ENCODE peak calls at places on chromosomes 13 and 19, in nine cellular contexts. One of them, this sample, is unnamed.

GRCh38 chr13:42860485-42860884 is 79.1 kb downstream of the FAM216B start:
- DNase-seq in body of pancreas: no peak
- DNase-seq in thyroid gland: no peak
- DNase-seq in aorta: no peak
- DNase-seq in heart left ventricle: no peak
- DNase-seq in NT2/D1: no peak
- DNase-seq in GM23338: no peak
- DNase-seq in CD8-positive, alpha-beta T cell: no peak
- DNase-seq in uterus: no peak
- DNase-seq in this sample: no peak

GRCh38 chr19:19997656-19998268 is 41.5 kb downstream of the ZNF682 start:
- DNase-seq in aorta: no peak
- DNase-seq in uterus: no peak
- DNase-seq in GM23338: peak; percentile 81
- DNase-seq in thyroid gland: peak; percentile 52
- DNase-seq in heart left ventricle: peak; percentile 19
- DNase-seq in NT2/D1: peak; percentile 40
- DNase-seq in body of pancreas: peak; percentile 57
- DNase-seq in CD8-positive, alpha-beta T cell: peak; percentile 34
- DNase-seq in this sample: no peak

GRCh38 chr13:41352935-41353801 is 42.1 kb downstream of the NAA16 start:
- DNase-seq in uterus: no peak
- DNase-seq in GM23338: peak; percentile 62
- DNase-seq in CD8-positive, alpha-beta T cell: peak; percentile 57
- DNase-seq in aorta: no peak
- DNase-seq in thyroid gland: peak; percentile 7
- DNase-seq in body of pancreas: peak; percentile 22
- DNase-seq in NT2/D1: peak; percentile 8
- DNase-seq in heart left ventricle: no peak
- DNase-seq in this sample: peak; percentile 30

GRCh38 chr13:74715718-74716117 is 581.5 kb upstream of the KLF12 start:
- DNase-seq in GM23338: no peak
- DNase-seq in body of pancreas: no peak
- DNase-seq in thyroid gland: no peak
- DNase-seq in heart left ventricle: no peak
- DNase-seq in uterus: no peak
- DNase-seq in NT2/D1: no peak
- DNase-seq in aorta: no peak
- DNase-seq in CD8-positive, alpha-beta T cell: no peak
- DNase-seq in this sample: no peak

GRCh38 chr19:36215276-36216171 is 618 bp downstream of the ZNF146 start:
- DNase-seq in CD8-positive, alpha-beta T cell: no peak
- DNase-seq in body of pancreas: no peak
- DNase-seq in aorta: no peak
- DNase-seq in heart left ventricle: no peak
- DNase-seq in thyroid gland: peak; percentile 5
- DNase-seq in GM23338: peak; percentile 51
- DNase-seq in NT2/D1: no peak
- DNase-seq in uterus: no peak
- DNase-seq in this sample: no peak

GRCh38 chr19:17488593-17489391 is 18.5 kb downstream of the SLC27A1 start:
- DNase-seq in thyroid gland: peak; percentile 82
- DNase-seq in CD8-positive, alpha-beta T cell: peak; percentile 79
- DNase-seq in NT2/D1: peak; percentile 98
- DNase-seq in aorta: peak; percentile 73
- DNase-seq in heart left ventricle: no peak
- DNase-seq in body of pancreas: peak; percentile 94
- DNase-seq in GM23338: peak; percentile 99
- DNase-seq in uterus: peak; percentile 48
- DNase-seq in this sample: no peak

GRCh38 chr13:98253526-98253925 is 76.5 kb upstream of the RNF113B start:
- DNase-seq in aorta: no peak
- DNase-seq in uterus: no peak
- DNase-seq in CD8-positive, alpha-beta T cell: no peak
- DNase-seq in thyroid gland: no peak
- DNase-seq in GM23338: no peak
- DNase-seq in body of pancreas: no peak
- DNase-seq in NT2/D1: no peak
- DNase-seq in heart left ventricle: no peak
- DNase-seq in this sample: no peak

GRCh38 chr19:35731779-35732405 is 10.4 kb downstream of the IGFLR1 start:
- DNase-seq in CD8-positive, alpha-beta T cell: no peak
- DNase-seq in NT2/D1: no peak
- DNase-seq in body of pancreas: no peak
- DNase-seq in aorta: no peak
- DNase-seq in heart left ventricle: no peak
- DNase-seq in thyroid gland: no peak
- DNase-seq in uterus: no peak
- DNase-seq in GM23338: no peak
- DNase-seq in this sample: no peak

GRCh38 chr19:18160792-18161690 is 8.1 kb downstream of the PIK3R2 start:
- DNase-seq in uterus: peak; percentile 78
- DNase-seq in CD8-positive, alpha-beta T cell: peak; percentile 77
- DNase-seq in body of pancreas: peak; percentile 68
- DNase-seq in NT2/D1: no peak
- DNase-seq in thyroid gland: peak; percentile 74
- DNase-seq in GM23338: peak; percentile 82
- DNase-seq in aorta: peak; percentile 79
- DNase-seq in heart left ventricle: peak; percentile 80
- DNase-seq in this sample: no peak

GRCh38 chr13:61052175-61052574 is 363.5 kb downstream of the PCDH20 start:
- DNase-seq in uterus: no peak
- DNase-seq in heart left ventricle: no peak
- DNase-seq in aorta: no peak
- DNase-seq in body of pancreas: no peak
- DNase-seq in GM23338: no peak
- DNase-seq in NT2/D1: no peak
- DNase-seq in thyroid gland: no peak
- DNase-seq in CD8-positive, alpha-beta T cell: no peak
- DNase-seq in this sample: no peak
- H3K36me3 ChIP-seq in uterus: no peaks in the 10 kb centered on the region
- H3K36me3 ChIP-seq in heart left ventricle: no peaks in the 10 kb centered on the region
- H3K36me3 ChIP-seq in aorta: no peaks in the 10 kb centered on the region
- H3K36me3 ChIP-seq in body of pancreas: no peaks in the 10 kb centered on the region
- H3K36me3 ChIP-seq in GM23338: no peaks in the 10 kb centered on the region
- H3K36me3 ChIP-seq in NT2/D1: no peaks in the 10 kb centered on the region
- H3K36me3 ChIP-seq in thyroid gland: no peaks in the 10 kb centered on the region
- H3K36me3 ChIP-seq in CD8-positive, alpha-beta T cell: no peaks in the 10 kb centered on the region
- H3K36me3 ChIP-seq in this sample: no peaks in the 10 kb centered on the region

DNA sequence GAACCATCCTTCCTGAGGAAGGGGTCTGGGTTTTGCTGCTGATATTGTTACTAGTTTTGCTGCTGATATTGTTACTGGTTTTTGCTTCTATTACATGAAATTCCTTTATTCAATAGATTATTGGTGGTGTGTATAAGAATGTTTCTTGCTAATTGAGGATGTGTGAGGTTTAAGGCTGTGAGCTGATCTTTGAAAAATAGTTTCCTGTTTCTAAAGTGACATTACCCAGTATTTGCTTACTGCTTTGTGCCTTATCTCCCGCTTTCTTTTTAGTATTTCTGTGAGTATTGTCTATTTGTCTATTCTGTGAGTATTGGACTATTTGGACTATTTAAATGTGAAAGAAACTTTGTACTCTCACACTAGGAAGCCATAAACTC is 38.2 kb upstream of the C1QTNF9 start:
- DNase-seq in CD8-positive, alpha-beta T cell: no peak
- DNase-seq in NT2/D1: no peak
- DNase-seq in thyroid gland: no peak
- DNase-seq in aorta: no peak
- DNase-seq in heart left ventricle: no peak
- DNase-seq in body of pancreas: no peak
- DNase-seq in uterus: no peak
- DNase-seq in GM23338: no peak
- DNase-seq in this sample: no peak
- H3K4me3 ChIP-seq in CD8-positive, alpha-beta T cell: peak overlapping the region; percentile 32
- H3K4me3 ChIP-seq in NT2/D1: no peak overlapping the region
- H3K4me3 ChIP-seq in thyroid gland: no peak overlapping the region
- H3K4me3 ChIP-seq in aorta: peak overlapping the region; percentile 83
- H3K4me3 ChIP-seq in heart left ventricle: peak overlapping the region; percentile 64
- H3K4me3 ChIP-seq in body of pancreas: no peak overlapping the region
- H3K4me3 ChIP-seq in uterus: no peak overlapping the region
- H3K4me3 ChIP-seq in GM23338: no peak overlapping the region
- H3K4me3 ChIP-seq in this sample: peak overlapping the region; percentile 83

GRCh38 chr19:52703917-52704316 is 30.9 kb downstream of the ZNF611 start:
- DNase-seq in CD8-positive, alpha-beta T cell: no peak
- DNase-seq in GM23338: no peak
- DNase-seq in body of pancreas: no peak
- DNase-seq in heart left ventricle: no peak
- DNase-seq in aorta: no peak
- DNase-seq in NT2/D1: no peak
- DNase-seq in thyroid gland: no peak
- DNase-seq in uterus: no peak
- DNase-seq in this sample: no peak
- H3K36me3 ChIP-seq in CD8-positive, alpha-beta T cell: peaks cover 16% of the 10 kb centered on the region
- H3K36me3 ChIP-seq in GM23338: peaks cover 23% of the 10 kb centered on the region
- H3K36me3 ChIP-seq in body of pancreas: peaks cover 11% of the 10 kb centered on the region
- H3K36me3 ChIP-seq in heart left ventricle: peaks cover 29% of the 10 kb centered on the region
- H3K36me3 ChIP-seq in aorta: peaks cover 3% of the 10 kb centered on the region
- H3K36me3 ChIP-seq in NT2/D1: peaks cover 48% of the 10 kb centered on the region
- H3K36me3 ChIP-seq in thyroid gland: peaks cover 21% of the 10 kb centered on the region
- H3K36me3 ChIP-seq in uterus: no peaks in the 10 kb centered on the region
- H3K36me3 ChIP-seq in this sample: peaks cover 23% of the 10 kb centered on the region

GRCh38 chr13:102977471-102977870 is 88.7 kb downstream of the SLC10A2 start:
- DNase-seq in GM23338: no peak
- DNase-seq in CD8-positive, alpha-beta T cell: no peak
- DNase-seq in thyroid gland: no peak
- DNase-seq in aorta: no peak
- DNase-seq in body of pancreas: no peak
- DNase-seq in uterus: no peak
- DNase-seq in heart left ventricle: no peak
- DNase-seq in NT2/D1: no peak
- DNase-seq in this sample: no peak
- H3K4me3 ChIP-seq in GM23338: no peak overlapping the region
- H3K4me3 ChIP-seq in CD8-positive, alpha-beta T cell: no peak overlapping the region
- H3K4me3 ChIP-seq in thyroid gland: no peak overlapping the region
- H3K4me3 ChIP-seq in aorta: no peak overlapping the region
- H3K4me3 ChIP-seq in body of pancreas: no peak overlapping the region
- H3K4me3 ChIP-seq in uterus: no peak overlapping the region
- H3K4me3 ChIP-seq in heart left ventricle: peak overlapping the region; percentile 32
- H3K4me3 ChIP-seq in NT2/D1: no peak overlapping the region
- H3K4me3 ChIP-seq in this sample: no peak overlapping the region

DNA sequence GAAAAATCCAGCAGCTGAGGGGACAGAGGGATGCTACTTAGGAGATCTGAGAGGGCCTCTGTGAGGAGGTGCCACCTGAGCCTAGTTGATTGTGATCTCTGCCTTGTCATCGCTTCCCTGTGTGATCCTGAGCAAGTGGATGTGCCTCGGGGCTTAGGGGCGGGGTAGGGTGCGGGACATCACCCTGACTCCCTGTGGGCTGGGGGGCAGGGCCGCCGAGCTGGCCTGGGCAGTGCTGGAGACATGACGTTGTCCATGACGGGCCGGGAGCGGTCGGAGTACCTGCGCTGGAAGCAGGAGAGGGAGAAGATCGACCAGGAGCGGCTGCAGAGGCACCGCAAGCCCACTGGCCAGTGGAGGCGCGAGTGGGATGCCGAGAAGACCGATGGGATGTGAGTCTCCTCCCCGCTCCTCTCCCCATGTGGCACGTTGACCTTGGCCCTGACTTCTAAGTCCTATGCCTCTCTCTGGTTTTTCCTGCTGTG is 8.2 kb upstream of the INAFM1 start:
- DNase-seq in GM23338: no peak
- DNase-seq in thyroid gland: no peak
- DNase-seq in uterus: no peak
- DNase-seq in heart left ventricle: no peak
- DNase-seq in aorta: peak; percentile 53
- DNase-seq in CD8-positive, alpha-beta T cell: no peak
- DNase-seq in body of pancreas: no peak
- DNase-seq in NT2/D1: no peak
- DNase-seq in this sample: no peak
- H3K36me3 ChIP-seq in GM23338: no peaks in the 10 kb centered on the region
- H3K36me3 ChIP-seq in thyroid gland: peaks cover 51% of the 10 kb centered on the region
- H3K36me3 ChIP-seq in uterus: no peaks in the 10 kb centered on the region
- H3K36me3 ChIP-seq in heart left ventricle: peaks cover 76% of the 10 kb centered on the region
- H3K36me3 ChIP-seq in aorta: no peaks in the 10 kb centered on the region
- H3K36me3 ChIP-seq in CD8-positive, alpha-beta T cell: peaks cover 9% of the 10 kb centered on the region
- H3K36me3 ChIP-seq in body of pancreas: peaks cover 35% of the 10 kb centered on the region
- H3K36me3 ChIP-seq in NT2/D1: peaks cover 66% of the 10 kb centered on the region
- H3K36me3 ChIP-seq in this sample: peaks cover 8% of the 10 kb centered on the region

GRCh38 chr19:40348961-40349507 is 539 bp downstream of the PLD3 start:
- DNase-seq in thyroid gland: no peak
- DNase-seq in uterus: no peak
- DNase-seq in GM23338: peak; percentile 34
- DNase-seq in NT2/D1: no peak
- DNase-seq in heart left ventricle: no peak
- DNase-seq in body of pancreas: peak; percentile 16
- DNase-seq in CD8-positive, alpha-beta T cell: no peak
- DNase-seq in aorta: no peak
- DNase-seq in this sample: no peak
- H3K4me3 ChIP-seq in thyroid gland: peak overlapping the region; percentile 4
- H3K4me3 ChIP-seq in uterus: peak overlapping the region; percentile 55
- H3K4me3 ChIP-seq in GM23338: peak overlapping the region; percentile 68
- H3K4me3 ChIP-seq in NT2/D1: peak overlapping the region; percentile 49
- H3K4me3 ChIP-seq in heart left ventricle: peak overlapping the region; percentile 88
- H3K4me3 ChIP-seq in body of pancreas: peak overlapping the region; percentile 61
- H3K4me3 ChIP-seq in CD8-positive, alpha-beta T cell: peak overlapping the region; percentile 89
- H3K4me3 ChIP-seq in aorta: peak overlapping the region; percentile 46
- H3K4me3 ChIP-seq in this sample: peak overlapping the region; percentile 94

This sample was measured in SK-N-MC.